ENCODE peak calls at places on chromosome 9, in ten cellular contexts. Y, G, T, D, A, N, E, B, X and U are unnamed samples.

GRCh38 chr9:68927165-68927564 is 86.7 kb downstream of the PRKACG start:
- DNase-seq in A (no peak), Y (no peak), E (no peak), X (no peak), D (no peak), T (no peak), N (no peak), B (no peak), G (no peak), U (no peak)

GRCh38 chr9:99112750-99113417 is 8.0 kb downstream of the TGFBR1 start:
- DNase-seq in Y (no peak), A (no peak), E (no peak), X (no peak), B (no peak), D (no peak), G (no peak), T (no peak), N (no peak), U (no peak)

GRCh38 chr9:135601988-135602387 is 37.4 kb downstream of the GLT6D1 start:
- DNase-seq in E (no peak), N (no peak), G (no peak), B (no peak), Y (no peak), X (no peak), D (no peak), A (no peak), T (no peak), U (no peak)

GRCh38 chr9:26723486-26723885 is 169.1 kb downstream of the CAAP1 start:
- DNase-seq in T (peak; percentile 12), D (no peak), X (no peak), N (peak; percentile 95), Y (no peak), A (peak; percentile 21), G (no peak), E (no peak), B (peak; percentile 29), U (no peak)

GRCh38 chr9:110033869-110034268 is 174.1 kb downstream of the C9orf152 start:
- DNase-seq in X (no peak), A (no peak), B (no peak), G (no peak), D (no peak), T (no peak), Y (no peak), E (no peak), N (no peak), U (no peak)

GRCh38 chr9:125843646-125844045 is 96.5 kb downstream of the PBX3 start:
- DNase-seq in G (no peak), T (no peak), X (no peak), Y (no peak), D (no peak), E (no peak), N (no peak), A (no peak), B (no peak), U (no peak)

GRCh38 chr9:706606-707451 is 134.7 kb upstream of the DMRT1 start:
- DNase-seq in T (peak; percentile 20), D (peak; percentile 64), G (no peak), A (peak; percentile 36), N (peak; percentile 54), X (no peak), E (peak; percentile 67), B (peak; percentile 41), Y (peak; percentile 59), U (no peak)

GRCh38 chr9:126614088-126614454 is 343 bp downstream of the LMX1B start:
- DNase-seq in A (peak; percentile 50), T (no peak), B (no peak), N (no peak), D (no peak), G (no peak), Y (no peak), X (no peak), E (no peak), U (no peak)

GRCh38 chr9:16257604-16258003 is 612.9 kb downstream of the BNC2 start:
- DNase-seq in E (no peak), Y (no peak), X (no peak), B (no peak), N (peak; percentile 18), T (no peak), A (no peak), G (no peak), D (no peak), U (no peak)

GRCh38 chr9:127877566-127877998 is at the start of gene AK1:
- DNase-seq in E (peak; percentile 82), B (peak; percentile 64), D (peak; percentile 75), X (no peak), T (peak; percentile 61), G (no peak), Y (peak; percentile 84), A (no peak), N (peak; percentile 65), U (no peak)

GRCh38 chr9:96071245-96072124 is 196.0 kb downstream of the ERCC6L2 start:
- DNase-seq in E (no peak), T (no peak), A (peak; percentile 66), G (no peak), B (peak; percentile 44), N (peak; percentile 51), X (no peak), D (no peak), Y (no peak), U (no peak)

GRCh38 chr9:32524558-32525461 is 1.2 kb downstream of the RIGI start:
- DNase-seq in T (no peak), B (peak; percentile 27), N (peak; percentile 32), A (peak; percentile 16), X (no peak), Y (peak; percentile 44), D (peak; percentile 15), G (peak; percentile 20), E (no peak), U (no peak)

GRCh38 chr9:95092321-95093072 is 225.0 kb downstream of the FANCC start:
- DNase-seq in D (no peak), B (no peak), G (peak; percentile 70), E (no peak), N (no peak), Y (no peak), A (no peak), T (no peak), X (peak; percentile 87), U (no peak)

GRCh38 chr9:127803507-127804352 is 1.0 kb downstream of the FPGS start:
- DNase-seq in N (no peak), G (peak; percentile 58), X (no peak), E (no peak), A (no peak), T (no peak), B (peak; percentile 33), Y (peak; percentile 52), D (no peak), U (no peak)

GRCh38 chr9:126449725-126450443 is 123.3 kb downstream of the MVB12B start:
- DNase-seq in D (no peak), Y (no peak), B (no peak), A (no peak), T (no peak), E (no peak), X (no peak), G (no peak), N (no peak), U (no peak)

GRCh38 chr9:4620881-4621555 is 41.1 kb upstream of the PLPP6 start:
- DNase-seq in A (no peak), Y (no peak), B (no peak), G (no peak), X (no peak), D (no peak), E (no peak), N (no peak), T (no peak), U (no peak)

GRCh38 chr9:86550411-86550810 is 196.2 kb upstream of the TUT7 start:
- DNase-seq in D (no peak), X (no peak), A (no peak), E (no peak), T (no peak), B (peak; percentile 22), N (no peak), G (no peak), Y (no peak), U (no peak)

DNA sequence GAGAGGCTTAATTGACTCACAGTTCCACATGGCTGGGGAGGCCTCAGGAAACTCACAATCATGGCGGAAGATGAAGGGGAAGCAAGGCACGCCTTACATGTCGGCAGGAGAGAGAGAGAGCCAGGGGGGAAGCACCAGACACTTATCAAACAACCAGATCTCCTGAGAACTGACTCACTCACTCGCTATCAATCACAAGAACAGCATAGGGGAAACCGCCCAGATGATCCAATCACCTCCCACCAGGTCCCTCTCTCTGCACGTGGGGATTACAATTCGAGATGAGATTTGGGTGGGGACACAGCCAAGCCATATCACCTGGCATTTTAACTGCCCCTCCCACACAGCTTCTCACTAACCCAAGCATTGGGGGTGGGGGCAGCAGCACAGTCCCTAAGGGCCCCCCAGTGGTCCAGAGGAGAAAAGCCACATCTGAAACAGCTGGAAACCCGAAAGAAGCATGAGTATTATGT is 76.1 kb upstream of the ASS1 start:
- DNase-seq in D (no peak), N (no peak), Y (no peak), A (no peak), E (no peak), G (peak; percentile 27), B (peak; percentile 29), T (no peak), X (peak; percentile 26), U (no peak)
- TF ChIP-seq CTCF in D (no peak), N (peak; percentile 34), Y (no peak), A (no peak), E (no peak), G (peak; percentile 29), B (peak; percentile 32), T (no peak), X (no peak), U (no peak)

GRCh38 chr9:105447814-105448812 is at the start of gene FSD1L:
- DNase-seq in T (peak; percentile 85), D (peak; percentile 86), Y (peak; percentile 93), N (peak; percentile 93), E (peak; percentile 81), B (peak; percentile 93), X (peak; percentile 67), A (peak; percentile 92), G (peak; percentile 57), U (peak; percentile 93)
- TF ChIP-seq CTCF in T (no peak), D (peak; percentile 39), Y (peak; percentile 23), N (no peak), E (no peak), B (peak; percentile 24), X (peak; percentile 33), A (peak; percentile 29), G (peak; percentile 57), U (no peak)

GRCh38 chr9:37026085-37026935 is 7.8 kb downstream of the PAX5 start:
- DNase-seq in X (no peak), D (no peak), E (no peak), A (peak; percentile 41), T (no peak), Y (no peak), B (peak; percentile 46), N (peak; percentile 56), G (no peak), U (no peak)
- TF ChIP-seq CTCF in X (no peak), D (no peak), E (no peak), A (no peak), T (no peak), Y (no peak), B (no peak), N (no peak), G (no peak), U (no peak)

DNA sequence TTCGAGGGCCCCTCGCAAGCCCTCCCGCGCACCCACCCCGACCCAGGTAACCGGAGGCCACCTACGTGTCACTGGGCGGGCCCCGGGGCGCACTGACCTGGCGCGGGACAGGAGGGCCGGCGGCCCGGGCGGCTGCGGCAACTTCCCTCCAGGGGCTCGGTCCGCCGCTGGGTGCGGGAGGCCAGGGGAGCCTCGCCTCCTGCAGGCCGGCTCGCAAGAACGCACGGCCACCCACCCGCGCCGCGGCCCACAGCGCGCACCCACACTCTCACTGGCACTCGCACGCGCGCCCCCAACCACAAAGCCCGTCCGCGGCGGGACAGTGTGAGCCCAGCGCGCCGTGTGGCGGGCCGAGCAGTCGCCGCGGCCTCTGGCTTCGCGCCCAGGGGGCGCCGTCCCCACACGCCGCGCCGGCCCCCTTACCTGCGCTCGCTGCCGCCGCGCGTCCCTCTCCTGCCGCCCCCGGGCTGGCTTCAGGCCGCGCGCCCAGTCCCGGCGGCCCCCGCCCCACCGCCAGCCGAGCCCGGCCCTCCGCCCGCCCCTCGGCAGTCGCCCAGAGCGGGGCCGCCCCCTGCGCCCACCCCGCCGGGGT is 430 bp downstream of the LPAR1 start:
- DNase-seq in X (no peak), B (peak; percentile 53), Y (no peak), G (no peak), E (peak; percentile 55), D (peak; percentile 34), A (peak; percentile 70), T (peak; percentile 60), N (peak; percentile 62), U (peak; percentile 76)
- TF ChIP-seq CTCF in X (no peak), B (peak; percentile 33), Y (no peak), G (peak; percentile 61), E (no peak), D (peak; percentile 29), A (peak; percentile 46), T (peak; percentile 68), N (peak; percentile 61), U (peak; percentile 67)